ENCODE peak calls at places on chromosomes 16 and 17, in nine cellular contexts. X is dorsolateral prefrontal cortex, Y is right lobe of liver, A is thoracic aorta, O is gastrocnemius medialis, Z is GM23338, R is hepatocyte, V is AG04450, N is tibial nerve. H is an unnamed sample.

GRCh38 chr17:7213895-7214299 is 5.7 kb downstream of the DLG4 start:
- DNase-seq in X (peak; percentile 85), Y (no peak), A (peak; percentile 56), O (no peak), Z (peak; percentile 100), R (peak; percentile 92), V (no peak), N (peak; percentile 55), H (no peak)

GRCh38 chr17:57988301-57989010 is 402 bp upstream of the VEZF1 start:
- DNase-seq in X (peak; percentile 76), Y (peak; percentile 77), A (no peak), O (peak; percentile 79), Z (peak; percentile 67), R (peak; percentile 86), V (no peak), N (peak; percentile 32), H (no peak)

GRCh38 chr17:14918540-14918939 is 346.6 kb downstream of the PMP22 start:
- DNase-seq in X (no peak), Y (no peak), A (no peak), O (no peak), Z (no peak), R (no peak), V (no peak), N (no peak), H (no peak)

GRCh38 chr16:8888951-8889892 is 7.1 kb downstream of the LITAFD start:
- DNase-seq in X (peak; percentile 42), Y (no peak), A (no peak), O (no peak), Z (no peak), R (no peak), V (no peak), N (no peak), H (no peak)

GRCh38 chr17:16872836-16873653 is 98.9 kb downstream of the TNFRSF13B start:
- DNase-seq in X (peak; percentile 44), Y (peak; percentile 81), A (no peak), O (no peak), Z (peak; percentile 79), R (peak; percentile 48), V (no peak), N (no peak), H (no peak)

GRCh38 chr17:71461504-71462197 is 659.2 kb upstream of the SOX9 start:
- DNase-seq in X (no peak), Y (no peak), A (no peak), O (no peak), Z (no peak), R (no peak), V (no peak), N (no peak), H (no peak)

GRCh38 chr17:4329838-4330237 is 36.6 kb downstream of the UBE2G1 start:
- DNase-seq in X (no peak), Y (no peak), A (no peak), O (no peak), Z (no peak), R (peak; percentile 49), V (peak; percentile 83), N (no peak), H (peak; percentile 78)

GRCh38 chr17:226773-227580 is 45.5 kb upstream of the DOC2B start:
- DNase-seq in X (peak; percentile 75), Y (peak; percentile 42), A (no peak), O (no peak), Z (no peak), R (no peak), V (no peak), N (no peak), H (no peak)

GRCh38 chr17:56718515-56718914 is 115.2 kb downstream of the C17orf67 start:
- DNase-seq in X (no peak), Y (no peak), A (no peak), O (no peak), Z (no peak), R (no peak), V (no peak), N (no peak), H (no peak)

GRCh38 chr16:27498916-27499658 is 50.6 kb downstream of the GTF3C1 start:
- DNase-seq in X (no peak), Y (no peak), A (no peak), O (no peak), Z (no peak), R (no peak), V (no peak), N (no peak), H (no peak)

GRCh38 chr16:50458694-50459271 is 89.4 kb upstream of the NKD1 start:
- DNase-seq in X (peak; percentile 12), Y (no peak), A (no peak), O (no peak), Z (peak; percentile 64), R (no peak), V (no peak), N (no peak), H (no peak)

GRCh38 chr16:68090109-68090508 is 4.9 kb downstream of the NFATC3 start:
- DNase-seq in X (no peak), Y (no peak), A (no peak), O (no peak), Z (no peak), R (no peak), V (no peak), N (no peak), H (no peak)

GRCh38 chr17:16313159-16314090 is 39.8 kb downstream of the CENPV start:
- DNase-seq in X (no peak), Y (peak; percentile 71), A (no peak), O (no peak), Z (no peak), R (peak; percentile 68), V (peak; percentile 65), N (no peak), H (peak; percentile 80)

GRCh38 chr17:39174907-39175694 is 9.1 kb upstream of the ARL5C start:
- DNase-seq in X (peak; percentile 77), Y (no peak), A (no peak), O (peak; percentile 77), Z (peak; percentile 97), R (peak; percentile 85), V (no peak), N (peak; percentile 72), H (no peak)

GRCh38 chr16:87880117-87880696 is 10.9 kb upstream of the SLC7A5 start:
- DNase-seq in X (no peak), Y (no peak), A (no peak), O (no peak), Z (no peak), R (no peak), V (no peak), N (no peak), H (no peak)
- H3K27me3 ChIP-seq in X (no peaks in the 10 kb centered on the region), Y (no peaks in the 10 kb centered on the region), A (no peaks in the 10 kb centered on the region), O (no peaks in the 10 kb centered on the region), Z (no peaks in the 10 kb centered on the region), R (no peaks in the 10 kb centered on the region), V (peaks cover 20% of the 10 kb centered on the region), N (peaks cover 49% of the 10 kb centered on the region), H (peaks cover 15% of the 10 kb centered on the region)

GRCh38 chr16:85228970-85229430 is 116.7 kb upstream of the CIBAR2 start:
- DNase-seq in X (peak; percentile 59), Y (no peak), A (no peak), O (no peak), Z (no peak), R (no peak), V (no peak), N (no peak), H (no peak)

GRCh38 chr16:85228463-85228862 is 116.2 kb upstream of the CIBAR2 start:
- DNase-seq in X (no peak), Y (no peak), A (no peak), O (no peak), Z (no peak), R (no peak), V (no peak), N (no peak), H (no peak)

GRCh38 chr16:85227262-85227923 is 115.1 kb upstream of the CIBAR2 start:
- DNase-seq in X (no peak), Y (no peak), A (no peak), O (no peak), Z (no peak), R (no peak), V (no peak), N (no peak), H (peak; percentile 73)

GRCh38 chr16:85229869-85230416 is 117.7 kb upstream of the CIBAR2 start:
- DNase-seq in X (no peak), Y (no peak), A (no peak), O (no peak), Z (no peak), R (no peak), V (no peak), N (no peak), H (no peak)

DNA sequence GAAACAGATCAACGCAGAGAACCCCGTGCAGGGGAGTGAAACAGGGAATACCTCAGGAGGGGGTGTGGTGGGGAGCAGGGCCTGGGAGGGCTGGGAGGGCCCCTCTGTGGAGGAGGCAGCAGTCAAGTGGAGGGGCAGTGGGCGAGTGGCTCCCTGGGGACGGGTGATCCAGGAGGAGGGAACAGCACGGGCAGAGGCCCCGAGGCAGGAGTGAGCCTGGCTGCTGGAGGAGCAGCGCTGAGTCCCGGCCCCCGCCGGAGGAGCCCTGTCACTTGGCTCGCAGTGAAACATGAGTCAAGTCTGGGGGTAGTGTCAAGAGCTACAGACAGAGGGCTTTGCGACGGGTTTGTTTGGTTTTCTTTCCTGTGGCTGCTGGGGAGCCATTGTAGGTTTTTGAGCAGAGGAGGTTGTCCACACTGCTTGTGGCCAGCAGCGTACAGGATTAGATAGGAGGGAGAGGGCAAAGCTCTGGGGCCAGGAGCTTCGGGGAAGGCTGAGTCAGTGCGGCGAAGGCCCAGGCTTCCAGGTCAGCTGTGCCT is 115.7 kb upstream of the CIBAR2 start:
- DNase-seq in X (peak; percentile 70), Y (no peak), A (no peak), O (no peak), Z (peak; percentile 49), R (peak; percentile 60), V (no peak), N (no peak), H (no peak)
- TF ChIP-seq CTCF in X (no peak), Y (no peak), A (peak; percentile 24), O (no peak), Z (no peak), R (no peak), V (peak; percentile 40), N (no peak), H (no peak)

DNA sequence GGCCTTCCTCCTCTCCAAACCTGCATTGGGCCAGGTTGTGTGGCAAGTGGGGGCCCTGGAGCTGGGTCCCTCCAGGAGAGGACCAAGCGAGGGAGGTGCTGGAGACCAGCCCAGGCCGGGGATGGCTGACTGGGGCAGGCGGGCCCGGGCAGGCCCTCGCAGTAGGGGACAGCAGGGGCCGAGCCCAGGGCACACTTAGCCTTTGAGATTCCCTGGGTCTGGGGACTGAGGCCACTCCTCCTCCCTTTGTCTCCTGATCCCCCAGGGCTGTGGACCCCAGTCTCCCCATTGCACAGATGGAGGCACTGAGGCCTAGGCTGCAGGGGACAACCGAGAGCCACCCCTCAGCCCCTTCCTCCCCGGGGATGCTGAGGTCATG is 5.2 kb downstream of the FOXJ1 start:
- DNase-seq in X (no peak), Y (no peak), A (no peak), O (no peak), Z (peak; percentile 46), R (no peak), V (no peak), N (no peak), H (no peak)
- H3K4me3 ChIP-seq in X (no peak overlapping the region), Y (no peak overlapping the region), A (no peak overlapping the region), O (no peak overlapping the region), Z (peak overlapping the region; percentile 85), R (no peak overlapping the region), V (no peak overlapping the region), N (no peak overlapping the region), H (no peak overlapping the region)

DNA sequence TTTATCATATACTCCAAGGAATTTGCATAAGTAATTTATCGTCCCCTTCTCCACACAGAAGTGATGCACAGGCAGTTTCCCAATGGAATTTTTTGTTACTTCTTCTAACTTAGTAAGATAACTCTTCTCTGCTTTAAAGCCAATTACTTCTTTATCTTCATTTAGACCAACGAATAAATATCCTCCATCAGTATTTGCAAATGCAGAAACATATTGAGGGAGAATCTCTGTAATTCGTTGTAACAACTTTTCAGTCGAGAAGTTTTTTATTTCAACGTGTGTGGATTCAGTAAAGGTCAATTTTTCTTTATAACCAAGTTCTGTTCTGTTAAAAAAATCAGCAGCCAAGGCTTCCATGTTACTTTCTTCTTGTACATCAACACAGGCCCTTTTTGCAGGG is 30.7 kb upstream of the SLFN13 start:
- DNase-seq in X (no peak), Y (no peak), A (no peak), O (no peak), Z (no peak), R (no peak), V (no peak), N (no peak), H (no peak)
- H3K27me3 ChIP-seq in X (peaks cover 79% of the 10 kb centered on the region), Y (no peaks in the 10 kb centered on the region), A (no peaks in the 10 kb centered on the region), O (peaks cover 3% of the 10 kb centered on the region), Z (peaks cover 93% of the 10 kb centered on the region), R (peaks cover 66% of the 10 kb centered on the region), V (peaks cover 17% of the 10 kb centered on the region), N (peaks cover 18% of the 10 kb centered on the region), H (peaks cover 7% of the 10 kb centered on the region)

H was measured in kidney epithelial cell.